ENCODE peak calls at places on chromosomes 1 and 21, in eight cellular contexts. One of them, this sample, is unnamed.

GRCh38 chr1:30319765-30320580 is 403.4 kb downstream of the MATN1 start:
- DNase-seq in NCI-H1092 treated with DMSO at 0.1 percent for 48 hours: no peak
- DNase-seq in NCI-H1105: no peak
- DNase-seq in nephron progenitor cell: no peak
- DNase-seq in mammary epithelial cell: no peak
- DNase-seq in epithelial cell of proximal tubule: no peak
- DNase-seq in C1 segment of cervical spinal cord: no peak
- DNase-seq in cardiac fibroblast: no peak
- DNase-seq in this sample: no peak

GRCh38 chr1:199123615-199124014 is 484.8 kb downstream of the PTPRC start:
- DNase-seq in NCI-H1092 treated with DMSO at 0.1 percent for 48 hours: no peak
- DNase-seq in NCI-H1105: no peak
- DNase-seq in nephron progenitor cell: no peak
- DNase-seq in mammary epithelial cell: peak
- DNase-seq in epithelial cell of proximal tubule: no peak
- DNase-seq in C1 segment of cervical spinal cord: no peak
- DNase-seq in cardiac fibroblast: peak
- DNase-seq in this sample: no peak

GRCh38 chr1:161835963-161836362 is 69.8 kb downstream of the ATF6 start:
- DNase-seq in NCI-H1092 treated with DMSO at 0.1 percent for 48 hours: no peak
- DNase-seq in NCI-H1105: no peak
- DNase-seq in nephron progenitor cell: no peak
- DNase-seq in mammary epithelial cell: no peak
- DNase-seq in epithelial cell of proximal tubule: no peak
- DNase-seq in C1 segment of cervical spinal cord: no peak
- DNase-seq in cardiac fibroblast: no peak
- DNase-seq in this sample: no peak

GRCh38 chr1:40032240-40032891 is 8.2 kb upstream of the CAP1 start:
- DNase-seq in NCI-H1092 treated with DMSO at 0.1 percent for 48 hours: peak
- DNase-seq in NCI-H1105: peak
- DNase-seq in nephron progenitor cell: peak
- DNase-seq in mammary epithelial cell: peak
- DNase-seq in epithelial cell of proximal tubule: no peak
- DNase-seq in C1 segment of cervical spinal cord: peak
- DNase-seq in cardiac fibroblast: peak
- DNase-seq in this sample: peak

GRCh38 chr1:233109121-233109520 is 158.7 kb downstream of the NTPCR start:
- DNase-seq in NCI-H1092 treated with DMSO at 0.1 percent for 48 hours: no peak
- DNase-seq in NCI-H1105: no peak
- DNase-seq in nephron progenitor cell: no peak
- DNase-seq in mammary epithelial cell: no peak
- DNase-seq in epithelial cell of proximal tubule: no peak
- DNase-seq in C1 segment of cervical spinal cord: no peak
- DNase-seq in cardiac fibroblast: no peak
- DNase-seq in this sample: no peak

GRCh38 chr21:27582246-27582945 is 615.5 kb upstream of the ADAMTS5 start:
- DNase-seq in NCI-H1092 treated with DMSO at 0.1 percent for 48 hours: no peak
- DNase-seq in NCI-H1105: no peak
- DNase-seq in nephron progenitor cell: no peak
- DNase-seq in mammary epithelial cell: peak
- DNase-seq in epithelial cell of proximal tubule: no peak
- DNase-seq in C1 segment of cervical spinal cord: no peak
- DNase-seq in cardiac fibroblast: no peak
- DNase-seq in this sample: no peak

GRCh38 chr1:78114034-78114956 is 68.5 kb downstream of the GIPC2 start:
- DNase-seq in NCI-H1092 treated with DMSO at 0.1 percent for 48 hours: peak
- DNase-seq in NCI-H1105: peak
- DNase-seq in nephron progenitor cell: peak
- DNase-seq in mammary epithelial cell: peak
- DNase-seq in epithelial cell of proximal tubule: peak
- DNase-seq in C1 segment of cervical spinal cord: no peak
- DNase-seq in cardiac fibroblast: peak
- DNase-seq in this sample: peak

GRCh38 chr1:25050165-25050564 is 120.1 kb upstream of the RUNX3 start:
- DNase-seq in NCI-H1092 treated with DMSO at 0.1 percent for 48 hours: no peak
- DNase-seq in NCI-H1105: no peak
- DNase-seq in nephron progenitor cell: no peak
- DNase-seq in mammary epithelial cell: no peak
- DNase-seq in epithelial cell of proximal tubule: no peak
- DNase-seq in C1 segment of cervical spinal cord: no peak
- DNase-seq in cardiac fibroblast: no peak
- DNase-seq in this sample: no peak

GRCh38 chr1:212827831-212828278 is 19.6 kb downstream of the SPATA45 start:
- DNase-seq in NCI-H1092 treated with DMSO at 0.1 percent for 48 hours: no peak
- DNase-seq in NCI-H1105: no peak
- DNase-seq in nephron progenitor cell: no peak
- DNase-seq in mammary epithelial cell: no peak
- DNase-seq in epithelial cell of proximal tubule: no peak
- DNase-seq in C1 segment of cervical spinal cord: no peak
- DNase-seq in cardiac fibroblast: no peak
- DNase-seq in this sample: no peak

GRCh38 chr1:77989762-77990161 is 10.9 kb upstream of the FUBP1 start:
- DNase-seq in NCI-H1092 treated with DMSO at 0.1 percent for 48 hours: no peak
- DNase-seq in NCI-H1105: no peak
- DNase-seq in nephron progenitor cell: no peak
- DNase-seq in mammary epithelial cell: no peak
- DNase-seq in epithelial cell of proximal tubule: no peak
- DNase-seq in C1 segment of cervical spinal cord: no peak
- DNase-seq in cardiac fibroblast: no peak
- DNase-seq in this sample: no peak

GRCh38 chr21:45542667-45543370 is 579 bp upstream of the SLC19A1 start:
- DNase-seq in NCI-H1092 treated with DMSO at 0.1 percent for 48 hours: no peak
- DNase-seq in NCI-H1105: no peak
- DNase-seq in nephron progenitor cell: no peak
- DNase-seq in mammary epithelial cell: no peak
- DNase-seq in epithelial cell of proximal tubule: no peak
- DNase-seq in C1 segment of cervical spinal cord: no peak
- DNase-seq in cardiac fibroblast: no peak
- DNase-seq in this sample: no peak

GRCh38 chr21:35024475-35024874 is 24.6 kb downstream of the RUNX1 start:
- DNase-seq in NCI-H1092 treated with DMSO at 0.1 percent for 48 hours: no peak
- DNase-seq in NCI-H1105: no peak
- DNase-seq in nephron progenitor cell: no peak
- DNase-seq in mammary epithelial cell: no peak
- DNase-seq in epithelial cell of proximal tubule: no peak
- DNase-seq in C1 segment of cervical spinal cord: no peak
- DNase-seq in cardiac fibroblast: no peak
- DNase-seq in this sample: no peak

GRCh38 chr1:2300851-2301606 is 72.9 kb downstream of the SKI start:
- DNase-seq in NCI-H1092 treated with DMSO at 0.1 percent for 48 hours: no peak
- DNase-seq in NCI-H1105: no peak
- DNase-seq in nephron progenitor cell: no peak
- DNase-seq in mammary epithelial cell: no peak
- DNase-seq in epithelial cell of proximal tubule: no peak
- DNase-seq in C1 segment of cervical spinal cord: peak
- DNase-seq in cardiac fibroblast: peak
- DNase-seq in this sample: peak

GRCh38 chr21:17688912-17689874 is 76.5 kb upstream of the BTG3 start:
- DNase-seq in NCI-H1092 treated with DMSO at 0.1 percent for 48 hours: peak
- DNase-seq in NCI-H1105: peak
- DNase-seq in nephron progenitor cell: no peak
- DNase-seq in mammary epithelial cell: peak
- DNase-seq in epithelial cell of proximal tubule: no peak
- DNase-seq in C1 segment of cervical spinal cord: peak
- DNase-seq in cardiac fibroblast: peak
- DNase-seq in this sample: peak

GRCh38 chr1:210001751-210002150 is 63.7 kb downstream of the SYT14 start:
- DNase-seq in NCI-H1092 treated with DMSO at 0.1 percent for 48 hours: no peak
- DNase-seq in NCI-H1105: no peak
- DNase-seq in nephron progenitor cell: no peak
- DNase-seq in mammary epithelial cell: no peak
- DNase-seq in epithelial cell of proximal tubule: no peak
- DNase-seq in C1 segment of cervical spinal cord: no peak
- DNase-seq in cardiac fibroblast: peak
- DNase-seq in this sample: no peak

GRCh38 chr1:156883919-156884318 is 9.6 kb upstream of the PEAR1 start:
- DNase-seq in NCI-H1092 treated with DMSO at 0.1 percent for 48 hours: no peak
- DNase-seq in NCI-H1105: no peak
- DNase-seq in nephron progenitor cell: no peak
- DNase-seq in mammary epithelial cell: no peak
- DNase-seq in epithelial cell of proximal tubule: no peak
- DNase-seq in C1 segment of cervical spinal cord: no peak
- DNase-seq in cardiac fibroblast: no peak
- DNase-seq in this sample: no peak

GRCh38 chr1:165843304-165843703 is 15.9 kb downstream of the UCK2 start:
- DNase-seq in NCI-H1092 treated with DMSO at 0.1 percent for 48 hours: no peak
- DNase-seq in NCI-H1105: no peak
- DNase-seq in nephron progenitor cell: no peak
- DNase-seq in mammary epithelial cell: no peak
- DNase-seq in epithelial cell of proximal tubule: no peak
- DNase-seq in C1 segment of cervical spinal cord: no peak
- DNase-seq in cardiac fibroblast: no peak
- DNase-seq in this sample: no peak

GRCh38 chr1:21703318-21703963 is 34.3 kb upstream of the RAP1GAP start:
- DNase-seq in NCI-H1092 treated with DMSO at 0.1 percent for 48 hours: peak
- DNase-seq in NCI-H1105: peak
- DNase-seq in nephron progenitor cell: no peak
- DNase-seq in mammary epithelial cell: peak
- DNase-seq in epithelial cell of proximal tubule: peak
- DNase-seq in C1 segment of cervical spinal cord: no peak
- DNase-seq in cardiac fibroblast: peak
- DNase-seq in this sample: no peak

GRCh38 chr1:40199126-40199525 is 37.9 kb downstream of the RLF start:
- DNase-seq in NCI-H1092 treated with DMSO at 0.1 percent for 48 hours: no peak
- DNase-seq in NCI-H1105: no peak
- DNase-seq in nephron progenitor cell: no peak
- DNase-seq in mammary epithelial cell: no peak
- DNase-seq in epithelial cell of proximal tubule: no peak
- DNase-seq in C1 segment of cervical spinal cord: no peak
- DNase-seq in cardiac fibroblast: no peak
- DNase-seq in this sample: no peak

GRCh38 chr1:182235952-182236650 is 155.5 kb downstream of the GLUL start:
- DNase-seq in NCI-H1092 treated with DMSO at 0.1 percent for 48 hours: peak
- DNase-seq in NCI-H1105: peak
- DNase-seq in nephron progenitor cell: no peak
- DNase-seq in mammary epithelial cell: peak
- DNase-seq in epithelial cell of proximal tubule: no peak
- DNase-seq in C1 segment of cervical spinal cord: no peak
- DNase-seq in cardiac fibroblast: no peak
- DNase-seq in this sample: no peak